ENCODE peak calls at places on chromosomes 2 and 18, in ten cellular contexts. P, B, H, A, G, T, D, W, E and N are unnamed samples.

GRCh38 chr18:77114564-77115391 is 17.8 kb downstream of the MBP start:
- DNase-seq in P (no peak), B (no peak), H (peak; percentile 98), A (peak; percentile 89), G (peak; percentile 87), T (peak; percentile 52), D (no peak), W (no peak), E (peak; percentile 87), N (peak; percentile 61)

GRCh38 chr2:226411727-226412360 is 387.8 kb downstream of the IRS1 start:
- DNase-seq in P (no peak), B (no peak), H (peak; percentile 49), A (no peak), G (no peak), T (peak; percentile 25), D (peak; percentile 88), W (no peak), E (peak; percentile 64), N (peak; percentile 70)

GRCh38 chr2:237692601-237693079 is 65.3 kb downstream of the LRRFIP1 start:
- DNase-seq in P (no peak), B (no peak), H (no peak), A (no peak), G (no peak), T (peak; percentile 21), D (no peak), W (no peak), E (peak; percentile 41), N (no peak)

GRCh38 chr2:37882036-37882435 is 43.1 kb upstream of the RMDN2 start:
- DNase-seq in P (no peak), B (no peak), H (no peak), A (no peak), G (no peak), T (no peak), D (no peak), W (no peak), E (no peak), N (no peak)

GRCh38 chr2:149394864-149395263 is 64.5 kb downstream of the LYPD6 start:
- DNase-seq in P (no peak), B (no peak), H (no peak), A (no peak), G (no peak), T (no peak), D (peak; percentile 15), W (no peak), E (peak; percentile 16), N (peak; percentile 24)

GRCh38 chr2:2564300-2565085 is 233.4 kb upstream of the MYT1L start:
- DNase-seq in P (peak; percentile 72), B (no peak), H (no peak), A (no peak), G (no peak), T (no peak), D (no peak), W (no peak), E (no peak), N (no peak)

GRCh38 chr18:8835556-8835955 is 130.2 kb downstream of the MTCL1 start:
- DNase-seq in P (no peak), B (no peak), H (no peak), A (no peak), G (no peak), T (no peak), D (no peak), W (no peak), E (peak; percentile 78), N (peak; percentile 43)

GRCh38 chr2:36698978-36699377 is 2.5 kb downstream of the VIT start:
- DNase-seq in P (no peak), B (no peak), H (peak; percentile 26), A (peak; percentile 48), G (no peak), T (no peak), D (no peak), W (no peak), E (peak; percentile 28), N (no peak)

GRCh38 chr2:67516899-67517530 is 119.9 kb downstream of the ETAA1 start:
- DNase-seq in P (no peak), B (no peak), H (peak; percentile 95), A (no peak), G (no peak), T (no peak), D (peak; percentile 4), W (no peak), E (peak; percentile 97), N (peak; percentile 87)

GRCh38 chr2:217065695-217066405 is 206.0 kb upstream of the TNP1 start:
- DNase-seq in P (no peak), B (no peak), H (peak; percentile 98), A (no peak), G (no peak), T (peak; percentile 85), D (peak; percentile 45), W (no peak), E (peak; percentile 97), N (peak; percentile 91)

GRCh38 chr2:112075490-112076260 is 20.6 kb downstream of the TMEM87B start:
- DNase-seq in P (no peak), B (no peak), H (no peak), A (no peak), G (no peak), T (no peak), D (peak; percentile 77), W (no peak), E (peak; percentile 52), N (peak; percentile 33)

GRCh38 chr2:217994776-217995274 is 8.0 kb downstream of the TNS1 start:
- DNase-seq in P (no peak), B (no peak), H (peak; percentile 57), A (peak; percentile 59), G (no peak), T (peak; percentile 88), D (peak; percentile 75), W (no peak), E (peak; percentile 97), N (peak; percentile 52)

GRCh38 chr2:150450765-150451164 is 36.7 kb downstream of the RND3 start:
- DNase-seq in P (no peak), B (no peak), H (peak; percentile 53), A (no peak), G (no peak), T (no peak), D (no peak), W (no peak), E (peak; percentile 9), N (no peak)

GRCh38 chr2:171342014-171342413 is 91.8 kb downstream of the METTL8 start:
- DNase-seq in P (no peak), B (no peak), H (no peak), A (no peak), G (no peak), T (no peak), D (no peak), W (no peak), E (peak; percentile 47), N (no peak)

GRCh38 chr2:24874025-24874424 is 46.0 kb downstream of the ADCY3 start:
- DNase-seq in P (no peak), B (no peak), H (no peak), A (peak; percentile 84), G (no peak), T (no peak), D (no peak), W (no peak), E (no peak), N (no peak)

GRCh38 chr2:130186391-130186790 is 4.3 kb downstream of the MZT2B start:
- DNase-seq in P (no peak), B (no peak), H (no peak), A (no peak), G (no peak), T (no peak), D (no peak), W (no peak), E (no peak), N (no peak)

GRCh38 chr2:182866461-182867369 is at the start of gene FRZB:
- DNase-seq in P (peak; percentile 24), B (no peak), H (peak; percentile 75), A (peak; percentile 73), G (peak; percentile 73), T (peak; percentile 10), D (no peak), W (no peak), E (peak; percentile 81), N (peak; percentile 79)

GRCh38 chr2:239824051-239824694 is 201.0 kb downstream of the NDUFA10 start:
- DNase-seq in P (peak; percentile 24), B (no peak), H (peak; percentile 15), A (no peak), G (no peak), T (no peak), D (peak; percentile 54), W (no peak), E (no peak), N (no peak)

GRCh38 chr2:197805598-197806316 is 1.4 kb downstream of the PLCL1 start:
- DNase-seq in P (no peak), B (no peak), H (no peak), A (no peak), G (no peak), T (no peak), D (no peak), W (no peak), E (no peak), N (no peak)

GRCh38 chr18:34929336-34929780 is 111.9 kb upstream of the MAPRE2 start:
- DNase-seq in P (no peak), B (no peak), H (peak; percentile 84), A (no peak), G (no peak), T (peak; percentile 72), D (peak; percentile 84), W (no peak), E (peak; percentile 67), N (peak; percentile 78)

GRCh38 chr2:71831208-71831577 is 316.5 kb downstream of the CYP26B1 start:
- DNase-seq in P (no peak), B (no peak), H (peak; percentile 69), A (peak; percentile 70), G (no peak), T (peak; percentile 93), D (peak; percentile 87), W (no peak), E (peak; percentile 99), N (peak; percentile 69)

GRCh38 chr2:221203846-221204245 is 368.3 kb downstream of the EPHA4 start:
- DNase-seq in P (peak; percentile 64), B (no peak), H (no peak), A (no peak), G (no peak), T (no peak), D (no peak), W (no peak), E (no peak), N (no peak)

GRCh38 chr2:53787255-53787910 is 539 bp downstream of the ERLEC1 start:
- DNase-seq in P (no peak), B (no peak), H (peak; percentile 46), A (no peak), G (no peak), T (peak; percentile 18), D (peak; percentile 17), W (no peak), E (peak; percentile 30), N (peak; percentile 25)

GRCh38 chr2:94982661-94983060 is 42.8 kb upstream of the MAL start:
- DNase-seq in P (no peak), B (no peak), H (peak; percentile 7), A (no peak), G (no peak), T (peak; percentile 7), D (peak; percentile 78), W (no peak), E (peak; percentile 33), N (peak; percentile 9)

GRCh38 chr2:76387294-76387693 is 676.6 kb upstream of the GCFC2 start:
- DNase-seq in P (no peak), B (no peak), H (no peak), A (no peak), G (no peak), T (no peak), D (no peak), W (no peak), E (no peak), N (no peak)

GRCh38 chr18:11237066-11237465 is 87.7 kb upstream of the PIEZO2 start:
- DNase-seq in P (no peak), B (no peak), H (no peak), A (no peak), G (no peak), T (no peak), D (no peak), W (no peak), E (no peak), N (no peak)

GRCh38 chr2:10224734-10225133 is 78.0 kb upstream of the HPCAL1 start:
- DNase-seq in P (no peak), B (no peak), H (no peak), A (no peak), G (no peak), T (no peak), D (no peak), W (no peak), E (no peak), N (no peak)

GRCh38 chr2:32559136-32559535 is 68.7 kb upstream of the TTC27 start:
- DNase-seq in P (no peak), B (no peak), H (peak; percentile 52), A (no peak), G (no peak), T (no peak), D (no peak), W (no peak), E (no peak), N (no peak)